ENCODE peak calls at places on chromosomes 7 and 10, in six cellular contexts. M, S, A, Y, E and O are unnamed samples.

GRCh38 chr7:147400221-147400689 is 1190.3 kb upstream of the C7orf33 start:
- DNase-seq in Y (no peak), M (no peak), A (no peak), S (peak), E (no peak), O (no peak)

GRCh38 chr7:137681657-137682562 is 164.9 kb downstream of the DGKI start:
- DNase-seq in S (peak), Y (no peak), M (no peak), E (no peak), A (no peak), O (no peak)

GRCh38 chr7:157930926-157931466 is 594.2 kb downstream of the DNAJB6 start:
- DNase-seq in E (no peak), Y (no peak), S (no peak), A (no peak), M (no peak), O (no peak)

GRCh38 chr10:49781247-49781646 is 19.1 kb upstream of the OGDHL start:
- DNase-seq in M (no peak), A (no peak), S (peak), E (no peak), Y (no peak), O (no peak)

GRCh38 chr7:46153951-46154787 is 233.1 kb upstream of the IGFBP3 start:
- DNase-seq in M (no peak), Y (no peak), E (no peak), S (no peak), A (no peak), O (no peak)

GRCh38 chr7:157767466-157767865 is 430.7 kb downstream of the DNAJB6 start:
- DNase-seq in S (no peak), Y (no peak), A (no peak), M (no peak), E (no peak), O (no peak)

GRCh38 chr7:41886906-41887311 is 184.0 kb upstream of the INHBA start:
- DNase-seq in S (peak), E (peak), Y (no peak), M (peak), A (no peak), O (no peak)

GRCh38 chr10:21675157-21675796 is 141.2 kb downstream of the MLLT10 start:
- DNase-seq in M (no peak), A (no peak), S (peak), Y (no peak), E (peak), O (no peak)

GRCh38 chr7:101088069-101088425 is 2.8 kb downstream of the TRIM56 start:
- DNase-seq in S (no peak), A (no peak), Y (no peak), E (no peak), M (no peak), O (no peak)

GRCh38 chr10:133168617-133169031 is 8.6 kb downstream of the KNDC1 start:
- DNase-seq in E (no peak), Y (no peak), M (no peak), A (no peak), S (no peak), O (no peak)

GRCh38 chr7:148700693-148701092 is 2.0 kb downstream of the CUL1 start:
- DNase-seq in M (no peak), S (peak), E (peak), Y (no peak), A (no peak), O (peak)

GRCh38 chr7:138359891-138360582 is 100.0 kb upstream of the TRIM24 start:
- DNase-seq in E (no peak), M (no peak), A (no peak), S (no peak), Y (no peak), O (no peak)

GRCh38 chr10:28553963-28554362 is 21.0 kb downstream of the WAC start:
- DNase-seq in A (no peak), Y (no peak), E (no peak), S (no peak), M (no peak), O (no peak)

GRCh38 chr7:101940151-101940550 is 122.7 kb downstream of the CUX1 start:
- DNase-seq in E (no peak), A (no peak), Y (no peak), S (no peak), M (no peak), O (no peak)

GRCh38 chr7:107951896-107952295 is 51.1 kb downstream of the LAMB1 start:
- DNase-seq in M (no peak), A (no peak), E (no peak), S (no peak), Y (no peak), O (no peak)

GRCh38 chr10:93599335-93599734 is 1.7 kb downstream of the RBP4 start:
- DNase-seq in S (no peak), Y (no peak), E (no peak), M (no peak), A (no peak), O (no peak)

GRCh38 chr7:151243411-151244155 is 4.9 kb downstream of the SMARCD3 start:
- DNase-seq in M (no peak), S (no peak), Y (no peak), A (no peak), E (no peak), O (no peak)

GRCh38 chr10:86708783-86709778 is 40.8 kb downstream of the LDB3 start:
- DNase-seq in E (no peak), Y (no peak), A (no peak), M (no peak), S (no peak), O (no peak)

GRCh38 chr10:124539935-124540641 is 78.5 kb downstream of the LHPP start:
- DNase-seq in E (peak), Y (peak), A (no peak), S (peak), M (no peak), O (peak)

GRCh38 chr7:66953044-66953427 is 32.0 kb downstream of the TMEM248 start:
- DNase-seq in E (no peak), S (no peak), Y (no peak), A (no peak), M (no peak), O (no peak)

GRCh38 chr7:66958708-66959350 is 36.6 kb downstream of the SBDS start:
- DNase-seq in A (no peak), M (no peak), S (no peak), Y (no peak), E (peak), O (no peak)

GRCh38 chr7:66961096-66961495 is 34.3 kb downstream of the SBDS start:
- DNase-seq in M (no peak), A (no peak), S (no peak), Y (no peak), E (no peak), O (no peak)

GRCh38 chr7:66960192-66960591 is 35.2 kb downstream of the SBDS start:
- DNase-seq in S (no peak), Y (no peak), E (no peak), M (no peak), A (no peak), O (no peak)

GRCh38 chr7:66957595-66958290 is 36.7 kb downstream of the TMEM248 start:
- DNase-seq in A (no peak), S (no peak), E (no peak), M (no peak), Y (no peak), O (no peak)
- TF ChIP-seq POLR2A in A (no peak), S (no peak), E (no peak), M (no peak), Y (no peak), O (no peak)

GRCh38 chr10:5748394-5748803 is 63.8 kb downstream of the TASOR2 start:
- DNase-seq in M (no peak), Y (no peak), A (no peak), S (no peak), E (no peak), O (no peak)
- TF ChIP-seq POLR2A in M (no peak), Y (no peak), A (no peak), S (no peak), E (no peak), O (no peak)

GRCh38 chr7:5424689-5425506 is 1.3 kb upstream of the TNRC18 start:
- DNase-seq in A (no peak), Y (no peak), M (peak), E (peak), S (peak), O (peak)

GRCh38 chr7:5423844-5424688 is 432 bp upstream of the TNRC18 start:
- DNase-seq in S (peak), M (peak), A (peak), E (peak), Y (no peak), O (peak)

GRCh38 chr7:5422324-5423271 is 1.0 kb downstream of the TNRC18 start:
- DNase-seq in E (no peak), S (peak), Y (no peak), M (no peak), A (no peak), O (peak)

GRCh38 chr7:5421626-5422323 is 1.9 kb downstream of the TNRC18 start:
- DNase-seq in S (peak), M (peak), E (peak), A (no peak), Y (no peak), O (peak)

DNA sequence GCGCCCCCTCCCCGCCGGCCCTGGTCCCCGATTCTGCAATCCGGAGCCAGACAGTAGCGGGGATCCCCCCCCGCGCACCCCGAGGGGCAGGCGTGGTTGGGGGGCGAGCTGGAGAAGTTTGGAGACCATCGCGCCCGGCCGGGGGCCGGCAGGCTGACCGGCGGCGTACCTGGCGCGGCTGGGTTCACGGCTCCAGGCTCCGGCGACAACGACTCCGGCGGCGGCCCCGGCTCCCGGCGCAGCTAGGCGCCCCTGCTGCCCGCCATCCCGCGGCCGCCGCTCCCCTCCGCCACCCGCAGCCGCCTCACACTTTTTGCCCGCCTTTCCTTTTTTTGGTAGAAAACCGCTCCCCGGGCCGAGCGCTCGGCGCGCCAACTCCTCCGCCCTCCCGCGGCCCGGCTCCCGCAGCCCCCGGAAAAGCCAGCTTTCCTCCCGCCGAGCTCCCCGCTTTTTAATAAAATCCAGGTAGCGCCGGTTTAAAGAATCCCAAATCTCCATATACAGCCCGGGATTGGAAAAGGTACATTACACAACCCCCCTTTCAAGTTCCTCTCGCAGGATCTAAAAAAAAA is at the start of gene TNRC18:
- DNase-seq in Y (no peak), A (no peak), S (no peak), M (peak), E (peak), O (peak)
- TF ChIP-seq POLR2A in Y (no peak), A (peak), S (no peak), M (no peak), E (no peak), O (no peak)

GRCh38 chr10:63264852-63265617 is 131.9 kb downstream of the NRBF2 start:
- DNase-seq in A (no peak), S (peak), E (peak), Y (no peak), M (no peak), O (peak)
- TF ChIP-seq POLR2A in A (peak), S (peak), E (peak), Y (peak), M (peak), O (no peak)

GRCh38 chr10:99849525-99849924 is 67.1 kb downstream of the ABCC2 start:
- DNase-seq in E (no peak), M (no peak), Y (no peak), A (no peak), S (no peak), O (no peak)

GRCh38 chr10:99849057-99849456 is 66.6 kb downstream of the ABCC2 start:
- DNase-seq in M (no peak), A (no peak), S (no peak), Y (no peak), E (no peak), O (no peak)

GRCh38 chr10:99851825-99852224 is 69.4 kb downstream of the ABCC2 start:
- DNase-seq in Y (no peak), M (no peak), A (no peak), E (no peak), S (no peak), O (no peak)

GRCh38 chr10:99850767-99851127 is 68.3 kb downstream of the ABCC2 start:
- DNase-seq in Y (no peak), E (no peak), S (no peak), M (no peak), A (no peak), O (no peak)

GRCh38 chr10:99850041-99850766 is 67.8 kb downstream of the ABCC2 start:
- DNase-seq in Y (no peak), E (no peak), M (no peak), A (no peak), S (no peak), O (no peak)
- TF ChIP-seq POLR2A in Y (no peak), E (no peak), M (no peak), A (no peak), S (no peak), O (no peak)